ENCODE peak calls at places on chromosome 12, in five cellular contexts. One of them, this sample, is unnamed.

GRCh38 chr12:32365473-32366064 is 33.8 kb upstream of the FGD4 start:
- DNase-seq in SK-N-SH: peak
- DNase-seq in pancreas: peak
- DNase-seq in cardiac fibroblast: peak
- DNase-seq in left lung: no peak
- DNase-seq in this sample: no peak

GRCh38 chr12:40577834-40578233 is 114.4 kb upstream of the CNTN1 start:
- DNase-seq in SK-N-SH: no peak
- DNase-seq in pancreas: no peak
- DNase-seq in cardiac fibroblast: no peak
- DNase-seq in left lung: no peak
- DNase-seq in this sample: no peak

GRCh38 chr12:52285851-52286530 is 5.3 kb downstream of the KRT81 start:
- DNase-seq in SK-N-SH: no peak
- DNase-seq in pancreas: peak
- DNase-seq in cardiac fibroblast: no peak
- DNase-seq in left lung: no peak
- DNase-seq in this sample: no peak

GRCh38 chr12:51160814-51161459 is 12.0 kb downstream of the TFCP2 start:
- DNase-seq in SK-N-SH: no peak
- DNase-seq in pancreas: no peak
- DNase-seq in cardiac fibroblast: peak
- DNase-seq in left lung: no peak
- DNase-seq in this sample: no peak

GRCh38 chr12:48996794-48997718 is 2.1 kb downstream of the DDN start:
- DNase-seq in SK-N-SH: peak
- DNase-seq in pancreas: peak
- DNase-seq in cardiac fibroblast: peak
- DNase-seq in left lung: peak
- DNase-seq in this sample: peak

GRCh38 chr12:1646908-1647669 is 18.1 kb downstream of the WNT5B start:
- DNase-seq in SK-N-SH: no peak
- DNase-seq in pancreas: no peak
- DNase-seq in cardiac fibroblast: no peak
- DNase-seq in left lung: peak
- DNase-seq in this sample: no peak

GRCh38 chr12:71688961-71689570 is 3.2 kb downstream of the TMEM19 start:
- DNase-seq in SK-N-SH: no peak
- DNase-seq in pancreas: no peak
- DNase-seq in cardiac fibroblast: no peak
- DNase-seq in left lung: no peak
- DNase-seq in this sample: no peak

GRCh38 chr12:117685115-117685926 is 283.5 kb downstream of the KSR2 start:
- DNase-seq in SK-N-SH: peak
- DNase-seq in pancreas: peak
- DNase-seq in cardiac fibroblast: no peak
- DNase-seq in left lung: no peak
- DNase-seq in this sample: no peak

GRCh38 chr12:71299541-71300376 is 139.8 kb upstream of the LGR5 start:
- DNase-seq in SK-N-SH: no peak
- DNase-seq in pancreas: no peak
- DNase-seq in cardiac fibroblast: no peak
- DNase-seq in left lung: no peak
- DNase-seq in this sample: no peak

GRCh38 chr12:131897875-131898274 is 3.5 kb downstream of the ULK1 start:
- DNase-seq in SK-N-SH: no peak
- DNase-seq in pancreas: no peak
- DNase-seq in cardiac fibroblast: no peak
- DNase-seq in left lung: peak
- DNase-seq in this sample: no peak

GRCh38 chr12:14403711-14404164 is 38.3 kb downstream of the ATF7IP start:
- DNase-seq in SK-N-SH: peak
- DNase-seq in pancreas: peak
- DNase-seq in cardiac fibroblast: peak
- DNase-seq in left lung: no peak
- DNase-seq in this sample: no peak

GRCh38 chr12:121400332-121401139 is 618 bp downstream of the RNF34 start:
- DNase-seq in SK-N-SH: peak
- DNase-seq in pancreas: peak
- DNase-seq in cardiac fibroblast: peak
- DNase-seq in left lung: peak
- DNase-seq in this sample: peak

GRCh38 chr12:112906712-112907414 is at the start of gene OAS1:
- DNase-seq in SK-N-SH: peak
- DNase-seq in pancreas: peak
- DNase-seq in cardiac fibroblast: peak
- DNase-seq in left lung: no peak
- DNase-seq in this sample: no peak

GRCh38 chr12:27861428-27862167 is 81.6 kb upstream of the MANSC4 start:
- DNase-seq in SK-N-SH: no peak
- DNase-seq in pancreas: no peak
- DNase-seq in cardiac fibroblast: peak
- DNase-seq in left lung: no peak
- DNase-seq in this sample: no peak

GRCh38 chr12:45299132-45299692 is 83.3 kb downstream of the ANO6 start:
- DNase-seq in SK-N-SH: no peak
- DNase-seq in pancreas: no peak
- DNase-seq in cardiac fibroblast: peak
- DNase-seq in left lung: no peak
- DNase-seq in this sample: no peak

GRCh38 chr12:39145175-39145999 is 240.0 kb upstream of the CPNE8 start:
- DNase-seq in SK-N-SH: peak
- DNase-seq in pancreas: peak
- DNase-seq in cardiac fibroblast: peak
- DNase-seq in left lung: peak
- DNase-seq in this sample: no peak

GRCh38 chr12:24788886-24789285 is 160.0 kb downstream of the BCAT1 start:
- DNase-seq in SK-N-SH: no peak
- DNase-seq in pancreas: no peak
- DNase-seq in cardiac fibroblast: peak
- DNase-seq in left lung: no peak
- DNase-seq in this sample: no peak

GRCh38 chr12:132043216-132043615 is 93.5 kb downstream of the EP400 start:
- DNase-seq in SK-N-SH: no peak
- DNase-seq in pancreas: no peak
- DNase-seq in cardiac fibroblast: no peak
- DNase-seq in left lung: no peak
- DNase-seq in this sample: no peak

GRCh38 chr12:2619136-2619535 is 175.6 kb upstream of the FKBP4 start:
- DNase-seq in SK-N-SH: no peak
- DNase-seq in pancreas: no peak
- DNase-seq in cardiac fibroblast: no peak
- DNase-seq in left lung: no peak
- DNase-seq in this sample: no peak

GRCh38 chr12:82210882-82211281 is 147.3 kb downstream of the CCDC59 start:
- DNase-seq in SK-N-SH: no peak
- DNase-seq in pancreas: no peak
- DNase-seq in cardiac fibroblast: no peak
- DNase-seq in left lung: no peak
- DNase-seq in this sample: no peak

GRCh38 chr12:24864796-24865125 is 84.1 kb downstream of the BCAT1 start:
- DNase-seq in SK-N-SH: peak
- DNase-seq in pancreas: no peak
- DNase-seq in cardiac fibroblast: no peak
- DNase-seq in left lung: no peak
- DNase-seq in this sample: no peak

GRCh38 chr12:65879878-65880277 is 55.6 kb downstream of the HMGA2 start:
- DNase-seq in SK-N-SH: no peak
- DNase-seq in pancreas: no peak
- DNase-seq in cardiac fibroblast: peak
- DNase-seq in left lung: no peak
- DNase-seq in this sample: no peak

GRCh38 chr12:68794653-68795253 is 13.2 kb upstream of the MDM2 start:
- DNase-seq in SK-N-SH: no peak
- DNase-seq in pancreas: no peak
- DNase-seq in cardiac fibroblast: no peak
- DNase-seq in left lung: no peak
- DNase-seq in this sample: no peak

GRCh38 chr12:70535896-70536374 is 101.3 kb downstream of the PTPRB start:
- DNase-seq in SK-N-SH: no peak
- DNase-seq in pancreas: no peak
- DNase-seq in cardiac fibroblast: peak
- DNase-seq in left lung: no peak
- DNase-seq in this sample: no peak

GRCh38 chr12:58812229-58812628 is 108.1 kb downstream of the LRIG3 start:
- DNase-seq in SK-N-SH: no peak
- DNase-seq in pancreas: no peak
- DNase-seq in cardiac fibroblast: no peak
- DNase-seq in left lung: no peak
- DNase-seq in this sample: no peak

GRCh38 chr12:27583057-27583797 is 59.2 kb downstream of the PPFIBP1 start:
- DNase-seq in SK-N-SH: no peak
- DNase-seq in pancreas: no peak
- DNase-seq in cardiac fibroblast: peak
- DNase-seq in left lung: no peak
- DNase-seq in this sample: no peak

GRCh38 chr12:120628919-120629318 is 11.5 kb upstream of the CABP1 start:
- DNase-seq in SK-N-SH: peak
- DNase-seq in pancreas: no peak
- DNase-seq in cardiac fibroblast: no peak
- DNase-seq in left lung: no peak
- DNase-seq in this sample: no peak

GRCh38 chr12:40248034-40248433 is 23.2 kb downstream of the LRRK2 start:
- DNase-seq in SK-N-SH: no peak
- DNase-seq in pancreas: no peak
- DNase-seq in cardiac fibroblast: no peak
- DNase-seq in left lung: no peak
- DNase-seq in this sample: no peak

GRCh38 chr12:53073881-53074280 is 5.3 kb downstream of the SPRYD3 start:
- DNase-seq in SK-N-SH: no peak
- DNase-seq in pancreas: peak
- DNase-seq in cardiac fibroblast: no peak
- DNase-seq in left lung: no peak
- DNase-seq in this sample: no peak

GRCh38 chr12:5965950-5966383 is 20.9 kb upstream of the ANO2 start:
- DNase-seq in SK-N-SH: peak
- DNase-seq in pancreas: peak
- DNase-seq in cardiac fibroblast: peak
- DNase-seq in left lung: no peak
- DNase-seq in this sample: no peak

DNA sequence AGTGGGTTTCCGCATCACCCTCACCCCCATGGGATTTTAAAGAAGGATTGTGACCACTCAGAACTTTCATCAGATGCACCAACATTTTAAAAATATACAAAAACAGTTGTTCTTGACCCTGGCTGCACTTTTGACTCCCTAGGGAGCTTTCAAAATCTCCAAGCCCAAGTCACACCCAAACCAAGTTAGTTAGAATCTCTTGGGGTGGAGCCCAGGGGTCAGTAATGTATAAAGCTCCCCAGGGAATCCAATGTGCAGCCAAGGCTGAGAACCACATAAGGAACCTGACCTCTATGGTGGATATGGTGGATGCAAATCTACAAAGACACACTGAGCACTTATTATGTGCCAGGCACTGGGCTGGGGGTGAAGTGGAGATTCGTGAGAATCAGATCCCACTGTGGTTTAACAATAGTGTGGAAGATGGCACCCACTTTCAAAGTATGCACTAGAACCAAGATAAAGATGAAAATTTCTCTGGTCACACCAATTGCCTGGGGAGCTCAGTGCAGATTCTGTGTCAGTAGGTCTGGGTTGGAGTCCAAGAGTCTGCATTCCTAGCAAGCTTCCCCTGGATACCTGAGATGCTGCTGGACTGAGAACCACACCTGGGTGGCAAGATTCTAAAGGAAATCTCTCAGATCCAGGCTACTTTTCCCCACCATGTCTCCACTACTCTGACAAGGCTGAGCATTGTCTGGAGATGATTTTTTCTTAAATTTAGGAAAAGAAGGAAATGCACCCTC is 18.9 kb upstream of the CMKLR1 start:
- DNase-seq in SK-N-SH: no peak
- DNase-seq in pancreas: no peak
- DNase-seq in cardiac fibroblast: no peak
- DNase-seq in left lung: no peak
- DNase-seq in this sample: no peak
- TF ChIP-seq CTCF in SK-N-SH: no peak
- TF ChIP-seq CTCF in pancreas: no peak
- TF ChIP-seq CTCF in cardiac fibroblast: no peak
- TF ChIP-seq CTCF in left lung: no peak
- TF ChIP-seq CTCF in this sample: no peak

DNA sequence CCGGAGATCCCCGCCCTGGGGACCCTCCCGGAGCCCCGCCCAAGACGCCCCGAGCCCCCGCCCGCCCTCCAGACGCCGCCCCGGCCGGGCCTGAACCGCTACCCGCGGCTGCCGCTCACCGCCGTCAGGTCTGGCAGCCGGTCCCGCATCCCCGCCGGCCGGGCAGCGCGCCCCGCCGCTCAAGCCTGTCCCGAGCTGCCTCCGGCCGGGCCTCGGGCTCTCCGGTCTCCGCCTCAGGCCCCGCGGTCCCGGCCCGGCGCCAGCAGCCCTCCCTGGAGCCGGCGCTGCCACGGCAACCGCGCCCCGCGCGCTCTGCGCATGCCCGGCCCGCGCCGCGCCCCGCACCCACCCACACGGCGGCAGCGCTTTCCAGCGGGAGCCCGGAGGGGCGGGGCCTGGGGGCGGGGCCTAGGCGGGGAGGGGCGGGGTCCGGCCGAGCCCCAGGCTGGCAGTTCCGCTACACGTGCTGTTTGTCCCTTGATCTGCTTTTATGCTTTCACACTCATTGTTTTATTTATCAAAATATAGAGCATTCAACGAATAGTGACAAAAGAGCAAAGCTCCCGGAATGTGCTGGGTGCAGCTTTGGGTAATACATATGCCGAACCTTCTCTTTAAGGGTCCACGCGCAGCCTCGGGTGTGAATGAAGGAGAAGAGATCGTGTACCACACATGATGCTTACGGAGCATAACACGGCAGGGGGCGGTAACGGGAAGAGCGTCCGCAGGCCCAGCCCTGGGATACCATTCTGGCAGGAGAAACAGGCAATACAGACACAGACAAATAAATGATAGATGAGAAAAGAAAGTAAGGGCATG is at the start of gene STX2:
- DNase-seq in SK-N-SH: peak
- DNase-seq in pancreas: peak
- DNase-seq in cardiac fibroblast: peak
- DNase-seq in left lung: peak
- DNase-seq in this sample: peak
- TF ChIP-seq CTCF in SK-N-SH: peak
- TF ChIP-seq CTCF in pancreas: no peak
- TF ChIP-seq CTCF in cardiac fibroblast: no peak
- TF ChIP-seq CTCF in left lung: no peak
- TF ChIP-seq CTCF in this sample: no peak

GRCh38 chr12:85156569-85156968 is 120.4 kb downstream of the LRRIQ1 start:
- DNase-seq in SK-N-SH: no peak
- DNase-seq in pancreas: no peak
- DNase-seq in cardiac fibroblast: no peak
- DNase-seq in left lung: no peak
- DNase-seq in this sample: no peak

GRCh38 chr12:85157023-85157626 is 121.0 kb downstream of the LRRIQ1 start:
- DNase-seq in SK-N-SH: no peak
- DNase-seq in pancreas: no peak
- DNase-seq in cardiac fibroblast: no peak
- DNase-seq in left lung: no peak
- DNase-seq in this sample: no peak

GRCh38 chr12:85155791-85156190 is 119.6 kb downstream of the LRRIQ1 start:
- DNase-seq in SK-N-SH: peak
- DNase-seq in pancreas: no peak
- DNase-seq in cardiac fibroblast: peak
- DNase-seq in left lung: no peak
- DNase-seq in this sample: no peak
- TF ChIP-seq CTCF in SK-N-SH: peak
- TF ChIP-seq CTCF in pancreas: no peak
- TF ChIP-seq CTCF in cardiac fibroblast: no peak
- TF ChIP-seq CTCF in left lung: no peak
- TF ChIP-seq CTCF in this sample: no peak

GRCh38 chr12:129193263-129193871 is 340.1 kb downstream of the GLT1D1 start:
- DNase-seq in SK-N-SH: peak
- DNase-seq in pancreas: no peak
- DNase-seq in cardiac fibroblast: no peak
- DNase-seq in left lung: no peak
- DNase-seq in this sample: no peak
- TF ChIP-seq CTCF in SK-N-SH: peak
- TF ChIP-seq CTCF in pancreas: peak
- TF ChIP-seq CTCF in cardiac fibroblast: peak
- TF ChIP-seq CTCF in left lung: peak
- TF ChIP-seq CTCF in this sample: no peak

This sample was measured in omental fat pad.